ENCODE peak calls at places on chromosomes 16 and 17, in four cellular contexts. Q, E, W and J are unnamed samples. For H3K27me3, the result is how much of the 10 kb centered on the place peaks cover.

GRCh38 chr17:54947396-54947795 is 21.1 kb downstream of the COX11 start:
- DNase-seq in W (no peak), E (no peak), Q (no peak), J (no peak)

GRCh38 chr17:1037238-1037879 is 40.4 kb downstream of the TIMM22 start:
- DNase-seq in E (no peak), W (no peak), Q (no peak), J (no peak)

GRCh38 chr17:27906623-27907022 is 13.5 kb upstream of the LYRM9 start:
- DNase-seq in W (no peak), E (no peak), Q (no peak), J (no peak)

GRCh38 chr16:66996324-66996982 is 8.1 kb downstream of the CES4A start:
- DNase-seq in E (no peak), Q (peak), W (peak), J (no peak)

GRCh38 chr17:70622382-70623260 is 453.3 kb downstream of the KCNJ2 start:
- DNase-seq in Q (no peak), W (peak), E (no peak), J (no peak)

GRCh38 chr16:89422905-89423630 is 67.3 kb downstream of the ANKRD11 start:
- DNase-seq in Q (no peak), W (no peak), E (peak), J (peak)

GRCh38 chr17:76405967-76406647 is 21.7 kb downstream of the SPHK1 start:
- DNase-seq in W (peak), E (no peak), Q (no peak), J (no peak)

GRCh38 chr17:79627766-79628690 is 17.2 kb upstream of the RBFOX3 start:
- DNase-seq in W (peak), E (no peak), Q (no peak), J (no peak)

GRCh38 chr16:80347900-80348299 is 192.9 kb upstream of the DYNLRB2 start:
- DNase-seq in E (no peak), Q (no peak), W (no peak), J (no peak)

GRCh38 chr16:20385844-20386832 is 18.4 kb downstream of the PDILT start:
- DNase-seq in Q (peak), W (peak), E (peak), J (peak)

GRCh38 chr16:87585452-87586200 is 16.7 kb upstream of the JPH3 start:
- DNase-seq in E (no peak), Q (no peak), W (no peak), J (no peak)

GRCh38 chr17:74233937-74234336 is 20.6 kb downstream of the TTYH2 start:
- DNase-seq in Q (no peak), E (no peak), W (no peak), J (no peak)

GRCh38 chr17:16351831-16352230 is 1.4 kb downstream of the CENPV start:
- DNase-seq in Q (no peak), W (no peak), E (no peak), J (no peak)

GRCh38 chr17:82490512-82491195 is 28.9 kb upstream of the FOXK2 start:
- DNase-seq in Q (no peak), E (no peak), W (no peak), J (no peak)

GRCh38 chr16:66508914-66509496 is 40.9 kb downstream of the TK2 start:
- DNase-seq in E (no peak), W (no peak), Q (no peak), J (no peak)

GRCh38 chr16:56422896-56423441 is 2.4 kb downstream of the AMFR start:
- DNase-seq in W (no peak), E (no peak), Q (no peak), J (no peak)

GRCh38 chr16:48720266-48720665 is 110.3 kb upstream of the N4BP1 start:
- DNase-seq in E (no peak), Q (no peak), W (no peak), J (no peak)

GRCh38 chr17:81453712-81454111 is 58.5 kb downstream of the BAHCC1 start:
- DNase-seq in E (no peak), Q (no peak), W (no peak), J (peak)

GRCh38 chr16:11783319-11784047 is 13.6 kb downstream of the ZC3H7A start:
- DNase-seq in Q (no peak), E (peak), W (no peak), J (peak)

GRCh38 chr16:26220894-26221293 is 529.1 kb downstream of the HS3ST4 start:
- DNase-seq in E (no peak), Q (no peak), W (no peak), J (no peak)

GRCh38 chr17:31548709-31549108 is 157.2 kb downstream of the RAB11FIP4 start:
- DNase-seq in Q (no peak), E (no peak), W (no peak), J (no peak)

GRCh38 chr16:81005644-81006471 is 827 bp downstream of the CMC2 start:
- DNase-seq in Q (no peak), E (no peak), W (no peak), J (no peak)

GRCh38 chr16:79372504-79373184 is 227.9 kb downstream of the MAF start:
- DNase-seq in E (no peak), Q (no peak), W (no peak), J (no peak)

GRCh38 chr16:74448990-74449389 is 27.7 kb upstream of the CLEC18B start:
- DNase-seq in E (no peak), Q (peak), W (peak), J (no peak)

GRCh38 chr16:72938426-72939164 is 109.3 kb downstream of the ZFHX3 start:
- DNase-seq in Q (peak), E (no peak), W (peak), J (no peak)

DNA sequence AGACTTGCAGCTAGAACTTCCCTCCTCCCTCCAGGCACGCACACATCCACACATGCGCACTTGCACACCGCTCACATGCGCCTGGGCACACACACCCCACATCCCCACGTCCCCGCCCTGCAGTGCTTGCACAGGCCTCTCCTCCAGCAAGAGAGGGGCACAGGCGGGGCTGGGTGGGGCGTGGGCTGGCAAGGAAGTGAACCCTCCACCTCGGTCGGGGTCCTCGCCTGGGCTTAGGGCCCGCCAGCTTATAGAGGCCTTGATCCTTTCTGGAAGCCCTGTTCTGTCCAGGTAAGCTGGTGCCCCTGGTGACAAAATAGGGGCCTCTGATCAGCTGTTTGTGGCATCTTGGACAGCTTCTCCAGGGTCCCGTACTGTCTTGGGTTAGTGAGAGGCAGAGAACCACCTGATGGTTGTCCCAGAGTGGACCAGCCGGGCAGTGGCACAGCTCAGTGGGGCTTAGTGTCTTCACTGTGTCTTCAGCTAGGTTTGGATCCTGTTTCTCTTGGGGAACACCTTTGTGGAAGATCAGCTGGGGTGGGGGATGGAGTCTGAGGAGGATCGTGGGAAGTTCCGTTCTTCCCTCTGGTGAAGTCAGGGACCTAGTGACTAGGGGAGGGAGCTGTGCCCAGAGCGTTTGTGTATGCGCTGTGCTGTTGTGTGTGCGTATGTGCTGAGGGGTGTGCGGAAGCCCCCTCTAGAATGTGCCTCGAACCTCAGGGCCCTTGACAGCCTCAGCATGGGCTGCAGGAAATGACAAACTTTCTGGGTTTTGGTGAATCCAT is 12.1 kb downstream of the TBX4 start:
- DNase-seq in Q (no peak), W (no peak), E (no peak), J (no peak)
- H3K27me3 ChIP-seq in Q (under half), W (under half), E (under half), J (under half)

DNA sequence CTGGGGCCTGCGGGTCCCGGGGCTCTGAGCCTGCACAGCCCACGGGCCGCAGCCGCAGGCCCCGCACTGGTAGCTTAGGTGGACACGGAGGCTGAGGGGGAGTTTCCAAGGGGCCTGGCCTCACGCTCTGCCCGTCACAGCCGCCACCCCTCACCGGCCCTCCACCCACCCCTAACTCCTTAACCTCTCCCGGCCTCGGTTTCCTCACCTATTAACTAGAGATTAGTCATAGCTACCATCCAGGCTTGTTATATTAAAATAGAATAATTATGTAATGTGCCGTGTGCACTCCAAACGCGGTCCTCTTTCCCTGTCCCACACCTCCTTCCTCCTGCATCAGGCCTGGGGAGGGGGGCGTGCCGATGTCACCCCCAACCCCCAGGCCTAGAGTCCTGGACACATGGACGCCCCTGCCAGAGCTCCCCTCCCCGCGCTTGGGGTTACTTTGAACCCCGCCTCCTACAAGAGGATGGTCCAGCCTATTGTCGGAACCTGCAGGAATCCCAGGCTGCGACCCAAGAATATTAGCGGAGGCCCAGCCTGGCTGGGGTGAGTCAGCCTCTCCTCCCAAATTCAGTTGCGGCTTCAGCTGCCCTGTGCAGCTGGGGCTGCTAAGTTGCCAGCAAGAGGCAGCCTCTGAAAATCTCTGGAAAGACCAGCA is 17.3 kb downstream of the SOCS3 start:
- DNase-seq in Q (no peak), E (no peak), W (peak), J (no peak)
- H3K27me3 ChIP-seq in Q (under half), E (under half), W (under half), J (under half)

GRCh38 chr17:45970659-45971058 is 28.4 kb upstream of the STH start:
- DNase-seq in E (no peak), Q (no peak), W (no peak), J (no peak)
- H3K27me3 ChIP-seq in E (under half), Q (under half), W (under half), J (under half)

GRCh38 chr17:30232015-30232821 is 3.3 kb downstream of the SLC6A4 start:
- DNase-seq in Q (no peak), E (no peak), W (no peak), J (no peak)
- H3K27me3 ChIP-seq in Q (half or more), E (under half), W (under half), J (under half)

GRCh38 chr16:31486036-31486435 is 3.1 kb downstream of the SLC5A2 start:
- DNase-seq in W (peak), Q (no peak), E (no peak), J (no peak)
- H3K27me3 ChIP-seq in W (under half), Q (under half), E (under half), J (under half)